ENCODE peak calls at places on chromosomes 16 and 17, in eight cellular contexts. One of them, this sample, is unnamed.

GRCh38 chr16:29862884-29863668 is at the start of gene CDIPT:
- DNase-seq in keratinocyte: peak; percentile 79
- DNase-seq in EL: peak; percentile 95
- DNase-seq in heart right ventricle: peak; percentile 96
- DNase-seq in stimulated activated CD8-positive, alpha-beta memory T cell treated with anti-CD3 and anti-CD28 coated beads, Interleukin-15, amount 100 ng/mL, for 24 hours: peak; percentile 58
- DNase-seq in colonic mucosa: peak; percentile 95
- DNase-seq in mesenchymal stem cell: peak; percentile 97
- DNase-seq in activated CD4-positive, alpha-beta T cell treated with anti-CD3 and anti-CD28 coated beads for 24 hours: peak; percentile 87
- DNase-seq in this sample: peak; percentile 96

GRCh38 chr16:89924298-89924924 is 1.3 kb downstream of the TUBB3 start:
- DNase-seq in colonic mucosa: no peak
- DNase-seq in activated CD4-positive, alpha-beta T cell treated with anti-CD3 and anti-CD28 coated beads for 24 hours: no peak
- DNase-seq in keratinocyte: no peak
- DNase-seq in EL: peak; percentile 45
- DNase-seq in stimulated activated CD8-positive, alpha-beta memory T cell treated with anti-CD3 and anti-CD28 coated beads, Interleukin-15, amount 100 ng/mL, for 24 hours: no peak
- DNase-seq in heart right ventricle: no peak
- DNase-seq in mesenchymal stem cell: peak; percentile 75
- DNase-seq in this sample: peak; percentile 18

GRCh38 chr16:5056347-5056746 is 9.4 kb downstream of the C16orf89 start:
- DNase-seq in stimulated activated CD8-positive, alpha-beta memory T cell treated with anti-CD3 and anti-CD28 coated beads, Interleukin-15, amount 100 ng/mL, for 24 hours: peak; percentile 8
- DNase-seq in EL: peak; percentile 32
- DNase-seq in heart right ventricle: no peak
- DNase-seq in colonic mucosa: peak; percentile 46
- DNase-seq in activated CD4-positive, alpha-beta T cell treated with anti-CD3 and anti-CD28 coated beads for 24 hours: no peak
- DNase-seq in keratinocyte: no peak
- DNase-seq in mesenchymal stem cell: peak; percentile 14
- DNase-seq in this sample: no peak

GRCh38 chr17:38559025-38559879 is 46.5 kb downstream of the SRCIN1 start:
- DNase-seq in stimulated activated CD8-positive, alpha-beta memory T cell treated with anti-CD3 and anti-CD28 coated beads, Interleukin-15, amount 100 ng/mL, for 24 hours: peak; percentile 77
- DNase-seq in heart right ventricle: peak; percentile 71
- DNase-seq in colonic mucosa: peak; percentile 94
- DNase-seq in keratinocyte: peak; percentile 91
- DNase-seq in mesenchymal stem cell: peak; percentile 13
- DNase-seq in activated CD4-positive, alpha-beta T cell treated with anti-CD3 and anti-CD28 coated beads for 24 hours: peak; percentile 87
- DNase-seq in EL: peak; percentile 88
- DNase-seq in this sample: peak; percentile 84

GRCh38 chr17:78108726-78109488 is 19.6 kb downstream of the TMC6 start:
- DNase-seq in keratinocyte: no peak
- DNase-seq in colonic mucosa: no peak
- DNase-seq in EL: no peak
- DNase-seq in heart right ventricle: no peak
- DNase-seq in stimulated activated CD8-positive, alpha-beta memory T cell treated with anti-CD3 and anti-CD28 coated beads, Interleukin-15, amount 100 ng/mL, for 24 hours: no peak
- DNase-seq in activated CD4-positive, alpha-beta T cell treated with anti-CD3 and anti-CD28 coated beads for 24 hours: no peak
- DNase-seq in mesenchymal stem cell: no peak
- DNase-seq in this sample: no peak

GRCh38 chr16:86727131-86727530 is 148.8 kb downstream of the FOXL1 start:
- DNase-seq in stimulated activated CD8-positive, alpha-beta memory T cell treated with anti-CD3 and anti-CD28 coated beads, Interleukin-15, amount 100 ng/mL, for 24 hours: no peak
- DNase-seq in mesenchymal stem cell: no peak
- DNase-seq in activated CD4-positive, alpha-beta T cell treated with anti-CD3 and anti-CD28 coated beads for 24 hours: no peak
- DNase-seq in colonic mucosa: no peak
- DNase-seq in keratinocyte: no peak
- DNase-seq in heart right ventricle: peak; percentile 39
- DNase-seq in EL: no peak
- DNase-seq in this sample: no peak

GRCh38 chr17:20009302-20010098 is at the start of gene SPECC1:
- DNase-seq in colonic mucosa: peak; percentile 80
- DNase-seq in keratinocyte: no peak
- DNase-seq in mesenchymal stem cell: peak; percentile 52
- DNase-seq in EL: peak; percentile 74
- DNase-seq in heart right ventricle: peak; percentile 74
- DNase-seq in activated CD4-positive, alpha-beta T cell treated with anti-CD3 and anti-CD28 coated beads for 24 hours: peak; percentile 84
- DNase-seq in stimulated activated CD8-positive, alpha-beta memory T cell treated with anti-CD3 and anti-CD28 coated beads, Interleukin-15, amount 100 ng/mL, for 24 hours: peak; percentile 91
- DNase-seq in this sample: no peak

GRCh38 chr16:11259288-11259621 is 3.3 kb upstream of the SOCS1 start:
- DNase-seq in mesenchymal stem cell: no peak
- DNase-seq in colonic mucosa: no peak
- DNase-seq in EL: no peak
- DNase-seq in keratinocyte: no peak
- DNase-seq in stimulated activated CD8-positive, alpha-beta memory T cell treated with anti-CD3 and anti-CD28 coated beads, Interleukin-15, amount 100 ng/mL, for 24 hours: no peak
- DNase-seq in activated CD4-positive, alpha-beta T cell treated with anti-CD3 and anti-CD28 coated beads for 24 hours: no peak
- DNase-seq in heart right ventricle: no peak
- DNase-seq in this sample: no peak

GRCh38 chr17:40218006-40218739 is 931 bp upstream of the WIPF2 start:
- DNase-seq in colonic mucosa: no peak
- DNase-seq in mesenchymal stem cell: no peak
- DNase-seq in EL: no peak
- DNase-seq in keratinocyte: no peak
- DNase-seq in activated CD4-positive, alpha-beta T cell treated with anti-CD3 and anti-CD28 coated beads for 24 hours: no peak
- DNase-seq in heart right ventricle: no peak
- DNase-seq in stimulated activated CD8-positive, alpha-beta memory T cell treated with anti-CD3 and anti-CD28 coated beads, Interleukin-15, amount 100 ng/mL, for 24 hours: no peak
- DNase-seq in this sample: no peak

GRCh38 chr17:39139137-39139516 is 12.3 kb downstream of the PLXDC1 start:
- DNase-seq in EL: peak; percentile 98
- DNase-seq in mesenchymal stem cell: peak; percentile 90
- DNase-seq in keratinocyte: peak; percentile 59
- DNase-seq in stimulated activated CD8-positive, alpha-beta memory T cell treated with anti-CD3 and anti-CD28 coated beads, Interleukin-15, amount 100 ng/mL, for 24 hours: no peak
- DNase-seq in activated CD4-positive, alpha-beta T cell treated with anti-CD3 and anti-CD28 coated beads for 24 hours: no peak
- DNase-seq in colonic mucosa: no peak
- DNase-seq in heart right ventricle: no peak
- DNase-seq in this sample: no peak

GRCh38 chr17:69223809-69224208 is 4.8 kb downstream of the ABCA10 start:
- DNase-seq in colonic mucosa: no peak
- DNase-seq in keratinocyte: no peak
- DNase-seq in mesenchymal stem cell: peak; percentile 82
- DNase-seq in activated CD4-positive, alpha-beta T cell treated with anti-CD3 and anti-CD28 coated beads for 24 hours: no peak
- DNase-seq in heart right ventricle: no peak
- DNase-seq in EL: peak; percentile 16
- DNase-seq in stimulated activated CD8-positive, alpha-beta memory T cell treated with anti-CD3 and anti-CD28 coated beads, Interleukin-15, amount 100 ng/mL, for 24 hours: no peak
- DNase-seq in this sample: no peak

GRCh38 chr16:82323171-82323570 is 153.1 kb upstream of the MPHOSPH6 start:
- DNase-seq in stimulated activated CD8-positive, alpha-beta memory T cell treated with anti-CD3 and anti-CD28 coated beads, Interleukin-15, amount 100 ng/mL, for 24 hours: no peak
- DNase-seq in heart right ventricle: no peak
- DNase-seq in colonic mucosa: no peak
- DNase-seq in EL: no peak
- DNase-seq in mesenchymal stem cell: no peak
- DNase-seq in keratinocyte: no peak
- DNase-seq in activated CD4-positive, alpha-beta T cell treated with anti-CD3 and anti-CD28 coated beads for 24 hours: no peak
- DNase-seq in this sample: no peak

GRCh38 chr17:7560172-7561027 is 1.3 kb upstream of the SENP3 start:
- DNase-seq in mesenchymal stem cell: peak; percentile 72
- DNase-seq in stimulated activated CD8-positive, alpha-beta memory T cell treated with anti-CD3 and anti-CD28 coated beads, Interleukin-15, amount 100 ng/mL, for 24 hours: no peak
- DNase-seq in EL: peak; percentile 64
- DNase-seq in colonic mucosa: peak; percentile 87
- DNase-seq in heart right ventricle: peak; percentile 63
- DNase-seq in activated CD4-positive, alpha-beta T cell treated with anti-CD3 and anti-CD28 coated beads for 24 hours: no peak
- DNase-seq in keratinocyte: no peak
- DNase-seq in this sample: peak; percentile 47

GRCh38 chr16:1559446-1559975 is 26.0 kb downstream of the TMEM204 start:
- DNase-seq in keratinocyte: no peak
- DNase-seq in colonic mucosa: no peak
- DNase-seq in EL: no peak
- DNase-seq in mesenchymal stem cell: no peak
- DNase-seq in stimulated activated CD8-positive, alpha-beta memory T cell treated with anti-CD3 and anti-CD28 coated beads, Interleukin-15, amount 100 ng/mL, for 24 hours: no peak
- DNase-seq in activated CD4-positive, alpha-beta T cell treated with anti-CD3 and anti-CD28 coated beads for 24 hours: no peak
- DNase-seq in heart right ventricle: no peak
- DNase-seq in this sample: no peak

GRCh38 chr16:29820271-29820701 is at the start of gene MVP:
- DNase-seq in keratinocyte: no peak
- DNase-seq in stimulated activated CD8-positive, alpha-beta memory T cell treated with anti-CD3 and anti-CD28 coated beads, Interleukin-15, amount 100 ng/mL, for 24 hours: no peak
- DNase-seq in colonic mucosa: peak; percentile 92
- DNase-seq in activated CD4-positive, alpha-beta T cell treated with anti-CD3 and anti-CD28 coated beads for 24 hours: no peak
- DNase-seq in EL: peak; percentile 74
- DNase-seq in heart right ventricle: peak; percentile 62
- DNase-seq in mesenchymal stem cell: peak; percentile 72
- DNase-seq in this sample: peak; percentile 44

GRCh38 chr17:17683710-17684365 is 2.6 kb downstream of the RAI1 start:
- DNase-seq in colonic mucosa: no peak
- DNase-seq in EL: peak; percentile 36
- DNase-seq in heart right ventricle: no peak
- DNase-seq in activated CD4-positive, alpha-beta T cell treated with anti-CD3 and anti-CD28 coated beads for 24 hours: no peak
- DNase-seq in keratinocyte: no peak
- DNase-seq in mesenchymal stem cell: peak; percentile 76
- DNase-seq in stimulated activated CD8-positive, alpha-beta memory T cell treated with anti-CD3 and anti-CD28 coated beads, Interleukin-15, amount 100 ng/mL, for 24 hours: no peak
- DNase-seq in this sample: no peak

GRCh38 chr17:7354262-7354781 is 634 bp upstream of the TMEM95 start:
- DNase-seq in stimulated activated CD8-positive, alpha-beta memory T cell treated with anti-CD3 and anti-CD28 coated beads, Interleukin-15, amount 100 ng/mL, for 24 hours: no peak
- DNase-seq in EL: peak; percentile 50
- DNase-seq in colonic mucosa: peak; percentile 32
- DNase-seq in keratinocyte: peak; percentile 100
- DNase-seq in activated CD4-positive, alpha-beta T cell treated with anti-CD3 and anti-CD28 coated beads for 24 hours: no peak
- DNase-seq in heart right ventricle: no peak
- DNase-seq in mesenchymal stem cell: peak; percentile 65
- DNase-seq in this sample: no peak

GRCh38 chr17:81423698-81424071 is 28.4 kb downstream of the BAHCC1 start:
- DNase-seq in colonic mucosa: no peak
- DNase-seq in activated CD4-positive, alpha-beta T cell treated with anti-CD3 and anti-CD28 coated beads for 24 hours: no peak
- DNase-seq in EL: no peak
- DNase-seq in heart right ventricle: no peak
- DNase-seq in keratinocyte: no peak
- DNase-seq in stimulated activated CD8-positive, alpha-beta memory T cell treated with anti-CD3 and anti-CD28 coated beads, Interleukin-15, amount 100 ng/mL, for 24 hours: no peak
- DNase-seq in mesenchymal stem cell: no peak
- DNase-seq in this sample: no peak

GRCh38 chr17:62075308-62075815 is 10.3 kb upstream of the MED13 start:
- DNase-seq in EL: no peak
- DNase-seq in mesenchymal stem cell: peak; percentile 12
- DNase-seq in heart right ventricle: no peak
- DNase-seq in stimulated activated CD8-positive, alpha-beta memory T cell treated with anti-CD3 and anti-CD28 coated beads, Interleukin-15, amount 100 ng/mL, for 24 hours: no peak
- DNase-seq in colonic mucosa: no peak
- DNase-seq in activated CD4-positive, alpha-beta T cell treated with anti-CD3 and anti-CD28 coated beads for 24 hours: no peak
- DNase-seq in keratinocyte: no peak
- DNase-seq in this sample: no peak

GRCh38 chr17:64750478-64750877 is 88.4 kb upstream of the SMURF2 start:
- DNase-seq in colonic mucosa: no peak
- DNase-seq in keratinocyte: no peak
- DNase-seq in heart right ventricle: no peak
- DNase-seq in activated CD4-positive, alpha-beta T cell treated with anti-CD3 and anti-CD28 coated beads for 24 hours: no peak
- DNase-seq in mesenchymal stem cell: no peak
- DNase-seq in EL: no peak
- DNase-seq in stimulated activated CD8-positive, alpha-beta memory T cell treated with anti-CD3 and anti-CD28 coated beads, Interleukin-15, amount 100 ng/mL, for 24 hours: no peak
- DNase-seq in this sample: no peak

GRCh38 chr17:47315451-47316266 is 8.1 kb upstream of the EFCAB13 start:
- DNase-seq in stimulated activated CD8-positive, alpha-beta memory T cell treated with anti-CD3 and anti-CD28 coated beads, Interleukin-15, amount 100 ng/mL, for 24 hours: no peak
- DNase-seq in activated CD4-positive, alpha-beta T cell treated with anti-CD3 and anti-CD28 coated beads for 24 hours: no peak
- DNase-seq in EL: peak; percentile 86
- DNase-seq in colonic mucosa: peak; percentile 61
- DNase-seq in mesenchymal stem cell: peak; percentile 93
- DNase-seq in keratinocyte: peak; percentile 11
- DNase-seq in heart right ventricle: peak; percentile 33
- DNase-seq in this sample: peak; percentile 31

GRCh38 chr17:12667299-12667958 is 1.7 kb downstream of the MYOCD start:
- DNase-seq in mesenchymal stem cell: peak; percentile 77
- DNase-seq in colonic mucosa: no peak
- DNase-seq in keratinocyte: no peak
- DNase-seq in stimulated activated CD8-positive, alpha-beta memory T cell treated with anti-CD3 and anti-CD28 coated beads, Interleukin-15, amount 100 ng/mL, for 24 hours: no peak
- DNase-seq in EL: peak; percentile 65
- DNase-seq in heart right ventricle: peak; percentile 54
- DNase-seq in activated CD4-positive, alpha-beta T cell treated with anti-CD3 and anti-CD28 coated beads for 24 hours: no peak
- DNase-seq in this sample: no peak

GRCh38 chr16:11543676-11544393 is 42.9 kb downstream of the LITAF start:
- DNase-seq in colonic mucosa: no peak
- DNase-seq in EL: no peak
- DNase-seq in keratinocyte: no peak
- DNase-seq in activated CD4-positive, alpha-beta T cell treated with anti-CD3 and anti-CD28 coated beads for 24 hours: no peak
- DNase-seq in mesenchymal stem cell: no peak
- DNase-seq in stimulated activated CD8-positive, alpha-beta memory T cell treated with anti-CD3 and anti-CD28 coated beads, Interleukin-15, amount 100 ng/mL, for 24 hours: no peak
- DNase-seq in heart right ventricle: no peak
- DNase-seq in this sample: no peak

GRCh38 chr17:28416703-28417311 is 10.8 kb upstream of the SLC46A1 start:
- DNase-seq in EL: peak; percentile 71
- DNase-seq in colonic mucosa: peak; percentile 59
- DNase-seq in mesenchymal stem cell: peak; percentile 66
- DNase-seq in keratinocyte: peak; percentile 46
- DNase-seq in activated CD4-positive, alpha-beta T cell treated with anti-CD3 and anti-CD28 coated beads for 24 hours: peak; percentile 43
- DNase-seq in heart right ventricle: peak; percentile 65
- DNase-seq in stimulated activated CD8-positive, alpha-beta memory T cell treated with anti-CD3 and anti-CD28 coated beads, Interleukin-15, amount 100 ng/mL, for 24 hours: no peak
- DNase-seq in this sample: no peak

GRCh38 chr17:28366605-28367004 is 1.6 kb upstream of the SEBOX start:
- DNase-seq in activated CD4-positive, alpha-beta T cell treated with anti-CD3 and anti-CD28 coated beads for 24 hours: no peak
- DNase-seq in colonic mucosa: no peak
- DNase-seq in heart right ventricle: no peak
- DNase-seq in stimulated activated CD8-positive, alpha-beta memory T cell treated with anti-CD3 and anti-CD28 coated beads, Interleukin-15, amount 100 ng/mL, for 24 hours: no peak
- DNase-seq in mesenchymal stem cell: no peak
- DNase-seq in keratinocyte: no peak
- DNase-seq in EL: no peak
- DNase-seq in this sample: no peak

GRCh38 chr16:49341706-49342105 is 31.9 kb upstream of the C16orf78 start:
- DNase-seq in keratinocyte: no peak
- DNase-seq in EL: no peak
- DNase-seq in activated CD4-positive, alpha-beta T cell treated with anti-CD3 and anti-CD28 coated beads for 24 hours: no peak
- DNase-seq in heart right ventricle: no peak
- DNase-seq in mesenchymal stem cell: no peak
- DNase-seq in stimulated activated CD8-positive, alpha-beta memory T cell treated with anti-CD3 and anti-CD28 coated beads, Interleukin-15, amount 100 ng/mL, for 24 hours: no peak
- DNase-seq in colonic mucosa: no peak
- DNase-seq in this sample: no peak

GRCh38 chr17:41382396-41382795 is 290 bp upstream of the KRT34 start:
- DNase-seq in mesenchymal stem cell: peak; percentile 32
- DNase-seq in colonic mucosa: no peak
- DNase-seq in stimulated activated CD8-positive, alpha-beta memory T cell treated with anti-CD3 and anti-CD28 coated beads, Interleukin-15, amount 100 ng/mL, for 24 hours: no peak
- DNase-seq in EL: peak; percentile 95
- DNase-seq in keratinocyte: no peak
- DNase-seq in activated CD4-positive, alpha-beta T cell treated with anti-CD3 and anti-CD28 coated beads for 24 hours: no peak
- DNase-seq in heart right ventricle: no peak
- DNase-seq in this sample: no peak

GRCh38 chr16:10729104-10729503 is 14.5 kb upstream of the NUBP1 start:
- DNase-seq in activated CD4-positive, alpha-beta T cell treated with anti-CD3 and anti-CD28 coated beads for 24 hours: no peak
- DNase-seq in heart right ventricle: no peak
- DNase-seq in mesenchymal stem cell: no peak
- DNase-seq in stimulated activated CD8-positive, alpha-beta memory T cell treated with anti-CD3 and anti-CD28 coated beads, Interleukin-15, amount 100 ng/mL, for 24 hours: no peak
- DNase-seq in colonic mucosa: no peak
- DNase-seq in EL: no peak
- DNase-seq in keratinocyte: no peak
- DNase-seq in this sample: no peak

GRCh38 chr17:67942810-67943209 is 53.5 kb downstream of the C17orf58 start:
- DNase-seq in heart right ventricle: no peak
- DNase-seq in mesenchymal stem cell: peak; percentile 7
- DNase-seq in EL: peak; percentile 7
- DNase-seq in colonic mucosa: no peak
- DNase-seq in activated CD4-positive, alpha-beta T cell treated with anti-CD3 and anti-CD28 coated beads for 24 hours: no peak
- DNase-seq in keratinocyte: no peak
- DNase-seq in stimulated activated CD8-positive, alpha-beta memory T cell treated with anti-CD3 and anti-CD28 coated beads, Interleukin-15, amount 100 ng/mL, for 24 hours: no peak
- DNase-seq in this sample: no peak

GRCh38 chr17:6711081-6711674 is 2.0 kb downstream of the SLC13A5 start:
- DNase-seq in stimulated activated CD8-positive, alpha-beta memory T cell treated with anti-CD3 and anti-CD28 coated beads, Interleukin-15, amount 100 ng/mL, for 24 hours: no peak
- DNase-seq in keratinocyte: no peak
- DNase-seq in EL: no peak
- DNase-seq in colonic mucosa: no peak
- DNase-seq in heart right ventricle: no peak
- DNase-seq in activated CD4-positive, alpha-beta T cell treated with anti-CD3 and anti-CD28 coated beads for 24 hours: no peak
- DNase-seq in mesenchymal stem cell: no peak
- DNase-seq in this sample: no peak

GRCh38 chr17:3888343-3889171 is 4.3 kb downstream of the CAMKK1 start:
- DNase-seq in mesenchymal stem cell: peak; percentile 93
- DNase-seq in colonic mucosa: peak; percentile 88
- DNase-seq in keratinocyte: peak; percentile 69
- DNase-seq in activated CD4-positive, alpha-beta T cell treated with anti-CD3 and anti-CD28 coated beads for 24 hours: no peak
- DNase-seq in heart right ventricle: peak; percentile 86
- DNase-seq in stimulated activated CD8-positive, alpha-beta memory T cell treated with anti-CD3 and anti-CD28 coated beads, Interleukin-15, amount 100 ng/mL, for 24 hours: no peak
- DNase-seq in EL: peak; percentile 95
- DNase-seq in this sample: peak; percentile 75

GRCh38 chr16:67542464-67542863 is 13.8 kb downstream of the RIPOR1 start:
- DNase-seq in colonic mucosa: peak; percentile 38
- DNase-seq in heart right ventricle: peak; percentile 40
- DNase-seq in mesenchymal stem cell: peak; percentile 78
- DNase-seq in EL: peak; percentile 80
- DNase-seq in activated CD4-positive, alpha-beta T cell treated with anti-CD3 and anti-CD28 coated beads for 24 hours: no peak
- DNase-seq in keratinocyte: no peak
- DNase-seq in stimulated activated CD8-positive, alpha-beta memory T cell treated with anti-CD3 and anti-CD28 coated beads, Interleukin-15, amount 100 ng/mL, for 24 hours: no peak
- DNase-seq in this sample: no peak

GRCh38 chr16:56874800-56875199 is 9.8 kb downstream of the SLC12A3 start:
- DNase-seq in keratinocyte: no peak
- DNase-seq in heart right ventricle: no peak
- DNase-seq in EL: peak; percentile 15
- DNase-seq in mesenchymal stem cell: peak; percentile 5
- DNase-seq in stimulated activated CD8-positive, alpha-beta memory T cell treated with anti-CD3 and anti-CD28 coated beads, Interleukin-15, amount 100 ng/mL, for 24 hours: no peak
- DNase-seq in colonic mucosa: no peak
- DNase-seq in activated CD4-positive, alpha-beta T cell treated with anti-CD3 and anti-CD28 coated beads for 24 hours: no peak
- DNase-seq in this sample: no peak

GRCh38 chr16:88289549-88290344 is 93.0 kb upstream of the ZNF469 start:
- DNase-seq in stimulated activated CD8-positive, alpha-beta memory T cell treated with anti-CD3 and anti-CD28 coated beads, Interleukin-15, amount 100 ng/mL, for 24 hours: no peak
- DNase-seq in mesenchymal stem cell: peak; percentile 26
- DNase-seq in activated CD4-positive, alpha-beta T cell treated with anti-CD3 and anti-CD28 coated beads for 24 hours: no peak
- DNase-seq in keratinocyte: no peak
- DNase-seq in colonic mucosa: no peak
- DNase-seq in EL: peak; percentile 14
- DNase-seq in heart right ventricle: no peak
- DNase-seq in this sample: no peak

This sample was measured in DMS79.